ENCODE peak calls at places on chromosomes 6 and 20, in seven cellular contexts. F, X, T, W, S, R and N are unnamed samples.
A peak's percentile ranks its signal among the peaks of the same experiment; 100 is the strongest.

GRCh38 chr6:89353118-89353556 is 615 bp upstream of the UBE2J1 start:
- DNase-seq in F (no peak), X (no peak), T (no peak), W (no peak), S (no peak), R (no peak), N (no peak)

GRCh38 chr20:24948939-24949679 is at the start of gene CST7:
- DNase-seq in F (peak; percentile 88), X (no peak), T (no peak), W (peak; percentile 49), S (peak; percentile 63), R (no peak), N (no peak)

GRCh38 chr20:50467618-50468373 is 42.4 kb upstream of the PTPN1 start:
- DNase-seq in F (no peak), X (no peak), T (no peak), W (peak; percentile 36), S (no peak), R (peak; percentile 50), N (no peak)

GRCh38 chr20:19048898-19049889 is 163.2 kb upstream of the SLC24A3 start:
- DNase-seq in F (no peak), X (no peak), T (no peak), W (no peak), S (peak; percentile 39), R (no peak), N (no peak)

GRCh38 chr20:53795170-53795569 is 201.5 kb upstream of the ZNF217 start:
- DNase-seq in F (no peak), X (no peak), T (no peak), W (no peak), S (no peak), R (peak; percentile 55), N (no peak)

GRCh38 chr6:63347599-63347998 is 27.8 kb upstream of the LGSN start:
- DNase-seq in F (no peak), X (no peak), T (no peak), W (no peak), S (no peak), R (peak; percentile 93), N (no peak)

GRCh38 chr6:37876843-37877242 is 57.3 kb downstream of the ZFAND3 start:
- DNase-seq in F (no peak), X (no peak), T (no peak), W (no peak), S (no peak), R (no peak), N (no peak)

GRCh38 chr20:61595216-61595615 is 343.2 kb downstream of the CDH4 start:
- DNase-seq in F (no peak), X (no peak), T (peak; percentile 25), W (no peak), S (no peak), R (no peak), N (no peak)

GRCh38 chr6:90249458-90249857 is 47.2 kb downstream of the BACH2 start:
- DNase-seq in F (no peak), X (no peak), T (no peak), W (no peak), S (no peak), R (no peak), N (no peak)

GRCh38 chr6:83592770-83593394 is 80.5 kb downstream of the PRSS35 start:
- DNase-seq in F (no peak), X (peak; percentile 5), T (no peak), W (no peak), S (no peak), R (peak; percentile 17), N (no peak)

GRCh38 chr6:125815050-125815910 is 24.5 kb downstream of the NCOA7 start:
- DNase-seq in F (no peak), X (no peak), T (no peak), W (no peak), S (no peak), R (no peak), N (no peak)

GRCh38 chr6:111088668-111089003 is 1.3 kb downstream of the SLC16A10 start:
- DNase-seq in F (no peak), X (no peak), T (no peak), W (no peak), S (no peak), R (no peak), N (no peak)

GRCh38 chr6:111087871-111088667 is 766 bp downstream of the SLC16A10 start:
- DNase-seq in F (no peak), X (no peak), T (peak; percentile 60), W (peak; percentile 44), S (peak; percentile 53), R (no peak), N (no peak)

GRCh38 chr6:111090766-111091165 is 3.5 kb downstream of the SLC16A10 start:
- DNase-seq in F (no peak), X (no peak), T (no peak), W (no peak), S (no peak), R (no peak), N (no peak)

GRCh38 chr6:111086685-111087084 is 618 bp upstream of the SLC16A10 start:
- DNase-seq in F (no peak), X (no peak), T (no peak), W (no peak), S (no peak), R (no peak), N (no peak)

DNA sequence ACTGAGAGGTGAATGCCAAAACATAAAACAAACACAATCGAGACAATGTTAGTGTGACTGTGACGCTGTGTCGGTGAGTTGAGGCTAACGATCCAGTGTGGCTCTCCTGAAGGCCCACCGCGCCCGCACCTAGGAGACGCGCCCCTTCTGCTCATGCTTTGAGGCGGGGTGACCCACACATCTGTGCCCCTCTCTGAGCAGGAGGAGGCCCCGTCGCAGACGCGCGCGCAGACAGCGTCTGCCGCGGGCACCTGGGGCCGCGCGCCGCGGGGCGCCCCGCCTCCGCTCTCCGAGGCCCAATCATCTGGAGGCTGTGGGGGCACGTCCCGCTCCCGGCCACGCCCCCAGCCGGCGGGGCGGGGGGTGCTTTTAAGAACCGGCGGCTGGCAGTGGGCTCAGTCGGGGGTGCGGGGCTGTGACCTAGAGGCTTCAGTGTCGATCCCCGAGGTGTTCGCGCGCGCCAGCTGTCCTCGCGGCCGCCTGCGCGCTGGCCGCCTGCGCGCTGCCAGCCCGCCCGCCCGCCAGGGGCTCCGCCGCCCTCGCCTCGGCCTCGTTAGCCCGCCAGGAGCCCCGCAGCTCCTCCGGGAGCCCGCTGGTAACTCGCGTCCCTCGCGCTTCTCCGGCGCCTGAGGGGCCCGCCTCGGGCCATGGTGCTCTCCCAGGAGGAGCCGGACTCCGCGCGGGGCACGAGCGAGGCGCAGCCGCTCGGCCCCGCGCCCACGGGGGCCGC is at the start of gene SLC16A10:
- DNase-seq in F (peak; percentile 91), X (peak; percentile 61), T (peak; percentile 87), W (peak; percentile 84), S (peak; percentile 73), R (no peak), N (no peak)
- TF ChIP-seq POLR2A in F (no peak), X (peak; percentile 64), T (peak; percentile 64), W (no peak), S (peak; percentile 17), R (no peak), N (no peak)

GRCh38 chr6:137689377-137689776 is 177.7 kb upstream of the TNFAIP3 start:
- DNase-seq in F (no peak), X (no peak), T (no peak), W (no peak), S (no peak), R (no peak), N (no peak)

GRCh38 chr6:137688230-137688971 is 178.7 kb upstream of the TNFAIP3 start:
- DNase-seq in F (no peak), X (no peak), T (no peak), W (no peak), S (no peak), R (no peak), N (no peak)

GRCh38 chr6:137690029-137690428 is 177.0 kb upstream of the TNFAIP3 start:
- DNase-seq in F (no peak), X (no peak), T (no peak), W (no peak), S (no peak), R (no peak), N (no peak)

GRCh38 chr6:137683886-137684285 is 183.2 kb upstream of the TNFAIP3 start:
- DNase-seq in F (no peak), X (no peak), T (no peak), W (no peak), S (no peak), R (no peak), N (no peak)

GRCh38 chr6:137685798-137686197 is 181.3 kb upstream of the TNFAIP3 start:
- DNase-seq in F (no peak), X (no peak), T (no peak), W (no peak), S (no peak), R (no peak), N (no peak)
- H3K4me3 ChIP-seq in F (no peak overlapping the region), X (no peak overlapping the region), T (no peak overlapping the region), W (no peak overlapping the region), S (no peak overlapping the region), R (no peak overlapping the region), N (no peak overlapping the region)

DNA sequence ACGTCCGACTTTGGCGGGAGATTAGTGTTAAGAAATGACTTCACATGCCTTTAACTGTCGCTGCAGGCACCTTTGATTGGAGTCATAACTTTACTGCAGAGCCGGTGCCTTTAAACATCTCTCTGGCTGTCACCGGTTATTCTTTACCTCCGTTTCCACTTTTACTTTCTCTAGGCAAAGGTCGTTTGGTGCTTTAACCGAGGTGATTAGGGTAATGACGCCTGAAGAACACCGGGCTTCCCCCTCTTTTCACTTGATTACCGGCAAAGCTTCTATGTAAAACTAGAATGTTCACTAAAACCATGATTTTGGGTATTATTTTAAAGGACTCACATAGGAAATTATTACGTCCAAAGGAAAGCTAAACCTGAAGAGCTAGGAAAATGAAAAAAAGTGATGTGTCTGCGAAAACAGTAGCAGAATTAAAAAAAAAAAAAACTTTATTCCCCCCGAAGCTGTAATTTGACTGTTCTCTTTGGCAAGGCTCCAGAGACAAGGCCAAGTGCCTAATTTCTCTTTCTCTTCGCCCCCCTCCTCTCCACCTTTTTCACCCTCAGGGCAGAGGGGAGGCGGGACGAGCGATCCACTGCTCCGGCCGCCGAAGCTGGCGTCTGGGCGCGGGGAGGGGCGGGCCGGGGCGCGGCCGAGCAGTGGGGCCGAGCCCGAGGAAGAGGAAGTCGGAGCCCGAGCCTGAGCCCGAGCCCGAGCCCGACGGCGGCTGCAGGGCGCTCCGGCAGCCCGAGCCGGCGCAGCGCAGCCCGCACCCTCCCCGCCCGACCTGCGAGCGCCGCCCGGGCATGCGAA is at the start of gene PLEKHG1:
- DNase-seq in F (peak; percentile 94), X (peak; percentile 25), T (peak; percentile 87), W (peak; percentile 83), S (peak; percentile 92), R (no peak), N (no peak)
- TF ChIP-seq POLR2A in F (no peak), X (no peak), T (peak; percentile 82), W (no peak), S (peak; percentile 80), R (no peak), N (no peak)

DNA sequence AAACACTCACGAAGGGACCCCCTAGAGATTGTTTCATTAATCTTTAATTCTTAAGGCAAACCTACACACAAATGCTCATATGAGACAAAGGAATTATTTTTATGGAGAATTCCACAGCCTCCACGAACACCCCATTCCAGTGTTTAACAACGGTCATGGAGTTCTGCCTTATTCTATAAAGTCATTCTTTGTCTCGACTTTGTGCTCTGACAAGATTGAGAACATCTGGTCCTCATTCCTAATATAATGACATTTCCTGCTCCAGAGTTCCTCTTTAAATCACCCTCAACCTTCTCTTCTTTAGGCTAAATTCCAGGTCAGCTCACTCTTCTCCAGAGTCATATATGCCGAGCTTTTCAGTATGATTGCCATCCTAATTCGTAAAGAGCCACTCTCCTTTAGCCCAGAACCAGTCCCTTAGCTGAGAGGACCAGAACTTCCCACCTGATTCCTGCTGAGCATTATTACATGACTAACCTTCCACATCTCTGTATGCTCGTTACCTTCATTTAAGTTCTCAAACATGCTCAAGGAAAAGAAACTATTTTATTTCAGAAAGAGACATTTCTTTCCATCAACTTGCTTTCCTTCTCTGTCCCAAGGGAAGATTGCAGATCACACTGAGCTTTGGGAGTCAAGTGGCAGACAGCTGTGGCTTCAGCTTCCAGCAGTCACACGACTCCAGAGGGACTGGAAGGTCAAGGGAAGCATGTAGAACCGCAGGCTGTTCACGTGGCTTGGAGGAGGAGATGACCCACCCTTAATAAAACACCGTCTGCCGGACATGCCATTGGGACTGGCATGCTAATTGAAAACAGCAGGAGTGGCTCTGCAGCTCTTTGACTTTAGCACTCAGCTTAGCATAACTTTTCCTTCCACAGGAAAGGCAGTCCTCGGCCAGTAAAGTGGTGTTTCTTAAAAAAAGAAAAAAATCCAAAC is 467.1 kb upstream of the HSF2 start:
- DNase-seq in F (peak; percentile 85), X (peak; percentile 60), T (no peak), W (no peak), S (no peak), R (peak; percentile 95), N (no peak)
- H3K4me3 ChIP-seq in F (no peak overlapping the region), X (no peak overlapping the region), T (no peak overlapping the region), W (no peak overlapping the region), S (no peak overlapping the region), R (no peak overlapping the region), N (peak overlapping the region; percentile 20)